ENCODE peak calls at places on chromosomes 6 and 20, in four cellular contexts. One of them, this sample, is unnamed.

GRCh38 chr6:49915035-49915434 is 48.7 kb upstream of the CRISP1 start:
- DNase-seq in adrenal gland: peak
- DNase-seq in bronchial epithelial cell: peak
- DNase-seq in GM12864: no peak
- DNase-seq in this sample: no peak

GRCh38 chr6:35343092-35343834 is 905 bp downstream of the PPARD start:
- DNase-seq in adrenal gland: peak
- DNase-seq in bronchial epithelial cell: peak
- DNase-seq in GM12864: no peak
- DNase-seq in this sample: no peak

GRCh38 chr6:81987293-81987692 is 234.8 kb upstream of the TENT5A start:
- DNase-seq in adrenal gland: no peak
- DNase-seq in bronchial epithelial cell: no peak
- DNase-seq in GM12864: no peak
- DNase-seq in this sample: no peak

GRCh38 chr6:138824482-138825134 is 28.7 kb downstream of the ECT2L start:
- DNase-seq in adrenal gland: no peak
- DNase-seq in bronchial epithelial cell: peak
- DNase-seq in GM12864: no peak
- DNase-seq in this sample: no peak

GRCh38 chr20:59813126-59813947 is 120.1 kb downstream of the SYCP2 start:
- DNase-seq in adrenal gland: no peak
- DNase-seq in bronchial epithelial cell: no peak
- DNase-seq in GM12864: no peak
- DNase-seq in this sample: no peak

GRCh38 chr20:2701671-2702081 is 9.1 kb downstream of the EBF4 start:
- DNase-seq in adrenal gland: no peak
- DNase-seq in bronchial epithelial cell: no peak
- DNase-seq in GM12864: no peak
- DNase-seq in this sample: no peak

GRCh38 chr6:7691675-7692452 is 34.0 kb upstream of the BMP6 start:
- DNase-seq in adrenal gland: no peak
- DNase-seq in bronchial epithelial cell: peak
- DNase-seq in GM12864: no peak
- DNase-seq in this sample: no peak

GRCh38 chr20:21508230-21509078 is 5.4 kb downstream of the NKX2-2 start:
- DNase-seq in adrenal gland: no peak
- DNase-seq in bronchial epithelial cell: no peak
- DNase-seq in GM12864: no peak
- DNase-seq in this sample: no peak

GRCh38 chr20:2006452-2007381 is 12.9 kb upstream of the PDYN start:
- DNase-seq in adrenal gland: peak
- DNase-seq in bronchial epithelial cell: peak
- DNase-seq in GM12864: no peak
- DNase-seq in this sample: no peak

GRCh38 chr20:1017677-1018076 is 15.6 kb upstream of the RSPO4 start:
- DNase-seq in adrenal gland: no peak
- DNase-seq in bronchial epithelial cell: no peak
- DNase-seq in GM12864: no peak
- DNase-seq in this sample: no peak

GRCh38 chr20:1932971-1933370 is 37.8 kb downstream of the SIRPA start:
- DNase-seq in adrenal gland: no peak
- DNase-seq in bronchial epithelial cell: no peak
- DNase-seq in GM12864: no peak
- DNase-seq in this sample: no peak

GRCh38 chr20:44750081-44750805 is 4.6 kb downstream of the KCNK15 start:
- DNase-seq in adrenal gland: peak
- DNase-seq in bronchial epithelial cell: no peak
- DNase-seq in GM12864: no peak
- DNase-seq in this sample: no peak
- TF ChIP-seq CTCF in adrenal gland: no peak
- TF ChIP-seq CTCF in bronchial epithelial cell: peak
- TF ChIP-seq CTCF in GM12864: peak
- TF ChIP-seq CTCF in this sample: no peak

DNA sequence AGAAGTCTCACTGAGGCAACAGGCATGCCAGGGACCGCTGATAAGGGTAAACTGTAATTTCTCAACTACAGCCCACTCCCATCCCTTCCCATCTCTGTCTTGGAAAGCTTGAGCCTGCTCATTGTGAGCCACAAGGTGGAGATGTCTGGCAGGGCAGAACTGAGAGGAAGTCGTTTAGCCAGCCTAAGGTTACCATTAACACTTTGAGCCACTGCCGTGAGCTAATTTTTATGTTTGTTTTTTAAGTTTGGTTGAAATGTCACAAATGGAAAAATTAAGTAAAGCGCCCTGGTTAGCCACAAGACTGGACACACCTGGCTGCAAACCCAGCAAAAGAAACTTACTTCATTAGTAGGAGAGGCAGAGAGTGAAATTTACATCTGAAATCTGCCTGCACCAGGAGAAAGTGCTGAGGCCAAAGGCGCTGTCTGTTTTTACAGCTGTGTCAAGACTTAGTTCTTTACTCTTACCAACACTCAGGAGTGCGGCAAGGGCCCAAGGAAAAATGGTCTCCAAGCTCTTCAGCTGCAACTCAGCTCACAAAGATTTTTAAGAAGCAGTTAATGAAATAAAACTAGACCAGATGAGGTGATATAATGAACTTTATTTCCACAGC is 50.0 kb upstream of the FAM83C start:
- DNase-seq in adrenal gland: no peak
- DNase-seq in bronchial epithelial cell: no peak
- DNase-seq in GM12864: no peak
- DNase-seq in this sample: no peak
- TF ChIP-seq CTCF in adrenal gland: no peak
- TF ChIP-seq CTCF in bronchial epithelial cell: peak
- TF ChIP-seq CTCF in GM12864: no peak
- TF ChIP-seq CTCF in this sample: no peak

DNA sequence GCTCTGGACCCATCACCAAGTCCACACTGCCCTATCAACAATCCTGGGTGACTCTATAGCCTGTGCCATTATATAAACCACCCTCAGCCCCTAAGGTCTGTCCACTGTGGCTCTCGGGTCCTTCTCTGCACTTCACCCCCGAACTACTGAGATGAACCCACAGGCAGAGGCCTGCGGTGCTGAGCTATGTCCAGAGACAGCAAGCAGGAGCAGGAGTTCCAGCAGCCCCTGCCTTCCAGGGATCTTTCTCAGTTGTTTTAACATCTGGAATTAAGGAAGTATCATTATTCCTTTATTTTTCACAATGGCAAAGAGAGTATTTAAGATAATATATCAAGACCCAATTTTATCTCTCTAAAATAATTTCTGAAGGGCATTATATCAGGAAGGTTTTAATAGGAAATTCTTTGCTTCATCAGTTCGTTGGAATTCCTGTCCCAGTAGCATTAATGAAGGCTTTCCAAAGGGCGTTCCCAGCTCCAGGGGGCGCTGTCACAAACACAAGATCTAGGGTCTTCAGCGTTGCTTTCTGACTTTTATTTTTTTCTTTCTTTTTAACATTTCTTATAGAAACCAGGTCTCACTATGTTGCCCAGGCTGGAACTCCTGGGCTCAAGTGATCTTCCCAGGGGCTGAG is 27.3 kb downstream of the RRBP1 start:
- DNase-seq in adrenal gland: no peak
- DNase-seq in bronchial epithelial cell: peak
- DNase-seq in GM12864: no peak
- DNase-seq in this sample: no peak
- TF ChIP-seq CTCF in adrenal gland: peak
- TF ChIP-seq CTCF in bronchial epithelial cell: peak
- TF ChIP-seq CTCF in GM12864: peak
- TF ChIP-seq CTCF in this sample: peak

GRCh38 chr20:50456452-50457324 is 53.5 kb upstream of the PTPN1 start:
- DNase-seq in adrenal gland: no peak
- DNase-seq in bronchial epithelial cell: no peak
- DNase-seq in GM12864: no peak
- DNase-seq in this sample: no peak
- TF ChIP-seq CTCF in adrenal gland: no peak
- TF ChIP-seq CTCF in bronchial epithelial cell: peak
- TF ChIP-seq CTCF in GM12864: peak
- TF ChIP-seq CTCF in this sample: no peak

GRCh38 chr20:23653400-23653938 is 15.7 kb upstream of the CST3 start:
- DNase-seq in adrenal gland: no peak
- DNase-seq in bronchial epithelial cell: no peak
- DNase-seq in GM12864: no peak
- DNase-seq in this sample: no peak

GRCh38 chr20:23654005-23654404 is 16.2 kb upstream of the CST3 start:
- DNase-seq in adrenal gland: no peak
- DNase-seq in bronchial epithelial cell: peak
- DNase-seq in GM12864: no peak
- DNase-seq in this sample: no peak

GRCh38 chr20:23654722-23655121 is 17.0 kb upstream of the CST3 start:
- DNase-seq in adrenal gland: no peak
- DNase-seq in bronchial epithelial cell: no peak
- DNase-seq in GM12864: no peak
- DNase-seq in this sample: no peak

GRCh38 chr20:23652371-23652770 is 14.6 kb upstream of the CST3 start:
- DNase-seq in adrenal gland: no peak
- DNase-seq in bronchial epithelial cell: no peak
- DNase-seq in GM12864: no peak
- DNase-seq in this sample: no peak

GRCh38 chr20:23652926-23653325 is 15.2 kb upstream of the CST3 start:
- DNase-seq in adrenal gland: no peak
- DNase-seq in bronchial epithelial cell: no peak
- DNase-seq in GM12864: no peak
- DNase-seq in this sample: no peak
- TF ChIP-seq CTCF in adrenal gland: no peak
- TF ChIP-seq CTCF in bronchial epithelial cell: no peak
- TF ChIP-seq CTCF in GM12864: no peak
- TF ChIP-seq CTCF in this sample: no peak

GRCh38 chr6:144063744-144064401 is 31.5 kb downstream of the SF3B5 start:
- DNase-seq in adrenal gland: peak
- DNase-seq in bronchial epithelial cell: peak
- DNase-seq in GM12864: peak
- DNase-seq in this sample: peak
- TF ChIP-seq CTCF in adrenal gland: peak
- TF ChIP-seq CTCF in bronchial epithelial cell: peak
- TF ChIP-seq CTCF in GM12864: peak
- TF ChIP-seq CTCF in this sample: no peak

This sample was measured in natural killer cell.